ENCODE peak calls at places on chromosomes 11 and 22, in ten cellular contexts. F is heart right ventricle, C is A549, P is fibroblast of lung, B is right cardiac atrium, E is lung, L is tibial nerve, J is transverse colon, Y is keratinocyte, W is body of pancreas. K is an unnamed sample.

GRCh38 chr22:36743011-36743410 is 32.9 kb downstream of the IFT27 start:
- DNase-seq in P (no peak), Y (no peak), C (no peak), W (peak; percentile 6), J (no peak), E (no peak), B (no peak), L (no peak), F (no peak), K (no peak)

GRCh38 chr11:126105022-126105747 is 42.5 kb upstream of the CDON start:
- DNase-seq in P (no peak), Y (no peak), W (no peak), J (no peak), C (no peak), B (no peak), F (no peak), L (no peak), E (no peak), K (no peak)

GRCh38 chr22:43446037-43446803 is 34.4 kb downstream of the MPPED1 start:
- DNase-seq in J (no peak), E (no peak), Y (no peak), L (no peak), C (peak; percentile 13), B (no peak), P (no peak), F (no peak), W (no peak), K (no peak)

GRCh38 chr11:94767701-94768601 is at the start of gene AMOTL1:
- DNase-seq in C (no peak), F (peak; percentile 90), Y (no peak), W (peak; percentile 88), E (peak; percentile 91), B (peak; percentile 97), P (peak; percentile 82), L (peak; percentile 80), J (peak; percentile 75), K (peak; percentile 96)

GRCh38 chr11:69914286-69915150 is 95.3 kb upstream of the FGF3 start:
- DNase-seq in W (no peak), Y (peak; percentile 66), L (no peak), C (no peak), B (no peak), J (peak; percentile 13), P (no peak), F (no peak), E (no peak), K (no peak)

GRCh38 chr11:87266751-87267150 is 229.0 kb downstream of the TMEM135 start:
- DNase-seq in J (no peak), C (no peak), P (no peak), F (no peak), E (no peak), Y (peak; percentile 35), L (no peak), B (no peak), W (no peak), K (no peak)

GRCh38 chr11:14578551-14578956 is 58.4 kb upstream of the PSMA1 start:
- DNase-seq in P (peak; percentile 64), Y (no peak), B (no peak), J (peak; percentile 43), W (no peak), C (no peak), E (peak; percentile 30), F (peak; percentile 26), L (no peak), K (peak; percentile 60)

GRCh38 chr11:69342588-69343330 is 48.8 kb downstream of the MYEOV start:
- DNase-seq in P (no peak), J (no peak), E (peak; percentile 26), Y (no peak), L (no peak), C (no peak), B (no peak), W (no peak), F (no peak), K (no peak)

GRCh38 chr22:49975543-49976389 is 15.2 kb downstream of the PIM3 start:
- DNase-seq in L (no peak), Y (no peak), B (peak; percentile 51), E (peak; percentile 27), C (no peak), W (peak; percentile 10), J (peak; percentile 37), P (no peak), F (no peak), K (peak; percentile 32)

GRCh38 chr22:17198188-17199130 is 20.8 kb downstream of the ADA2 start:
- DNase-seq in W (no peak), Y (no peak), L (no peak), E (no peak), F (peak; percentile 86), C (no peak), B (peak; percentile 86), P (no peak), J (no peak), K (no peak)

GRCh38 chr11:84825140-84825539 is 802.0 kb downstream of the DLG2 start:
- DNase-seq in B (no peak), E (no peak), F (no peak), Y (no peak), W (no peak), P (no peak), J (no peak), L (no peak), C (no peak), K (no peak)

GRCh38 chr11:84829162-84829561 is 798.0 kb downstream of the DLG2 start:
- DNase-seq in L (no peak), F (no peak), Y (no peak), W (no peak), C (no peak), E (no peak), P (no peak), J (no peak), B (no peak), K (no peak)

GRCh38 chr11:84824624-84825023 is 802.5 kb downstream of the DLG2 start:
- DNase-seq in Y (no peak), W (no peak), C (no peak), B (no peak), P (no peak), F (no peak), J (no peak), E (no peak), L (no peak), K (peak; percentile 7)

GRCh38 chr11:84830372-84830771 is 796.8 kb downstream of the DLG2 start:
- DNase-seq in F (no peak), E (no peak), B (no peak), L (no peak), P (no peak), Y (no peak), J (no peak), C (no peak), W (no peak), K (no peak)

GRCh38 chr11:84828616-84829015 is 798.5 kb downstream of the DLG2 start:
- DNase-seq in B (no peak), Y (no peak), L (no peak), C (no peak), F (no peak), P (no peak), E (no peak), J (no peak), W (no peak), K (no peak)
- H3K4me3 ChIP-seq in B (no peak overlapping the region), Y (no peak overlapping the region), L (no peak overlapping the region), C (no peak overlapping the region), F (no peak overlapping the region), P (no peak overlapping the region), E (no peak overlapping the region), J (no peak overlapping the region), W (no peak overlapping the region), K (no peak overlapping the region)

GRCh38 chr11:128549256-128549944 is 38.0 kb downstream of the ETS1 start:
- DNase-seq in B (peak; percentile 85), Y (no peak), W (peak; percentile 31), P (peak; percentile 81), J (peak; percentile 31), E (no peak), F (peak; percentile 93), L (peak; percentile 41), C (no peak), K (no peak)
- H3K4me3 ChIP-seq in B (peak overlapping the region; percentile 60), Y (no peak overlapping the region), W (peak overlapping the region; percentile 33), P (peak overlapping the region; percentile 31), J (peak overlapping the region; percentile 33), E (no peak overlapping the region), F (peak overlapping the region; percentile 56), L (peak overlapping the region; percentile 59), C (no peak overlapping the region), K (peak overlapping the region; percentile 50)

GRCh38 chr22:24146791-24147353 is 34.4 kb upstream of the SUSD2 start:
- DNase-seq in E (no peak), B (peak; percentile 78), Y (no peak), C (no peak), J (peak; percentile 42), F (peak; percentile 45), P (peak; percentile 93), W (peak; percentile 30), L (no peak), K (peak; percentile 69)

GRCh38 chr22:24144471-24145115 is 36.7 kb upstream of the SUSD2 start:
- DNase-seq in Y (no peak), B (peak; percentile 58), L (no peak), P (no peak), W (no peak), J (no peak), C (no peak), E (no peak), F (peak; percentile 34), K (no peak)

GRCh38 chr22:24144056-24144455 is 37.2 kb upstream of the SUSD2 start:
- DNase-seq in J (no peak), C (no peak), W (no peak), B (peak; percentile 52), P (no peak), L (no peak), Y (no peak), F (no peak), E (no peak), K (no peak)

GRCh38 chr22:24146190-24146616 is 35.1 kb upstream of the SUSD2 start:
- DNase-seq in F (peak; percentile 38), P (peak; percentile 94), E (peak; percentile 82), W (peak; percentile 64), Y (no peak), B (peak; percentile 76), J (peak; percentile 84), L (no peak), C (peak; percentile 22), K (peak; percentile 67)

GRCh38 chr22:24145446-24146189 is 35.7 kb upstream of the SUSD2 start:
- DNase-seq in F (no peak), W (no peak), Y (no peak), C (no peak), P (no peak), L (no peak), J (no peak), B (peak; percentile 66), E (no peak), K (no peak)
- H3K4me3 ChIP-seq in F (no peak overlapping the region), W (no peak overlapping the region), Y (no peak overlapping the region), C (no peak overlapping the region), P (no peak overlapping the region), L (no peak overlapping the region), J (no peak overlapping the region), B (no peak overlapping the region), E (no peak overlapping the region), K (no peak overlapping the region)

DNA sequence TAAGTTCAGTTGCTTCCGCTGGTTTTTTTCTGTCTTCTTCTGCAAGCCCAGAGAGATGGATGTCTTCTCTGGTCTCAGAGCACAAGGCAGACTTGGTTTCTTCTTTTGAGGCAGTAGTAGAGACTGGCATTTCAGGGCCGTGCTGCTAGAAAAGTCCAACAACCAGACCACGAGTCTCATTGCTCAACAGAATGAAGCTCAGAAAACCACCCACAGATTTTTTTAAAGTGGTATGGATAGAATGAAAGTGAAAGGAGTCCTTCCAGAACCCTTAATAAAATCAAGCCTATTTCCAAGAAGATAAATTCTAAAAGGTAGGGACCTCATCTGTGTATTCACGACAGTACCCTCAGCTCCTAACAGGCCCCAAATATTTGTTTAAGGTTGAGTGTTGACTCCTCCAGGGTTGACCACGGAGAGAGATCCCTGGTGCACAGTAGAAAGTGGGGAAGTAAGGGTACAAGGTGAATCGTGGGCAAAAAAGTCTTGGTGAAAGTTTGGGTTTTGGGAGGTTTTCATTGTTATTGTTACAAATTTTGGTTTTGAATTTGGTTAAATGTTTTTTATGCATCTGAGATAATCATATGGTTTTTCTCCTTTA is 43.6 kb upstream of the DDX6 start:
- DNase-seq in P (peak; percentile 11), F (no peak), W (no peak), E (no peak), C (no peak), B (no peak), L (no peak), J (no peak), Y (no peak), K (no peak)
- H3K4me3 ChIP-seq in P (no peak overlapping the region), F (no peak overlapping the region), W (no peak overlapping the region), E (no peak overlapping the region), C (no peak overlapping the region), B (no peak overlapping the region), L (no peak overlapping the region), J (no peak overlapping the region), Y (no peak overlapping the region), K (no peak overlapping the region)

K was measured in foreskin fibroblast.